ENCODE peak calls at places on chromosomes 2 and 18, in four cellular contexts. One of them, this sample, is unnamed.

GRCh38 chr2:70549962-70550361 is 3.7 kb downstream of the TGFA start:
- DNase-seq in spleen: no peak
- DNase-seq in tibial nerve: no peak
- DNase-seq in sigmoid colon: no peak
- DNase-seq in this sample: no peak

GRCh38 chr2:216535454-216535995 is 36.9 kb downstream of the RPL37A start:
- DNase-seq in sigmoid colon: peak; percentile 82
- DNase-seq in spleen: no peak
- DNase-seq in tibial nerve: peak; percentile 37
- DNase-seq in this sample: no peak

GRCh38 chr2:67880291-67880761 is 182.5 kb downstream of the C1D start:
- DNase-seq in spleen: no peak
- DNase-seq in sigmoid colon: no peak
- DNase-seq in tibial nerve: no peak
- DNase-seq in this sample: no peak

GRCh38 chr2:170972508-170973224 is 43.6 kb downstream of the GORASP2 start:
- DNase-seq in sigmoid colon: no peak
- DNase-seq in spleen: no peak
- DNase-seq in tibial nerve: no peak
- DNase-seq in this sample: no peak

GRCh38 chr2:209316141-209316540 is 107.7 kb upstream of the MAP2 start:
- DNase-seq in sigmoid colon: no peak
- DNase-seq in spleen: no peak
- DNase-seq in tibial nerve: no peak
- DNase-seq in this sample: no peak

GRCh38 chr2:225337183-225337582 is 62.3 kb upstream of the NYAP2 start:
- DNase-seq in tibial nerve: no peak
- DNase-seq in sigmoid colon: no peak
- DNase-seq in spleen: no peak
- DNase-seq in this sample: no peak

GRCh38 chr18:73153271-73153670 is 285.5 kb upstream of the NETO1 start:
- DNase-seq in sigmoid colon: no peak
- DNase-seq in spleen: no peak
- DNase-seq in tibial nerve: no peak
- DNase-seq in this sample: no peak

GRCh38 chr2:173226899-173227692 is 127.6 kb upstream of the CDCA7 start:
- DNase-seq in spleen: no peak
- DNase-seq in tibial nerve: no peak
- DNase-seq in sigmoid colon: no peak
- DNase-seq in this sample: no peak

GRCh38 chr2:148568597-148568996 is 76.0 kb upstream of the EPC2 start:
- DNase-seq in sigmoid colon: no peak
- DNase-seq in spleen: no peak
- DNase-seq in tibial nerve: no peak
- DNase-seq in this sample: no peak

GRCh38 chr2:177284531-177284930 is 20.0 kb upstream of the NFE2L2 start:
- DNase-seq in tibial nerve: no peak
- DNase-seq in sigmoid colon: no peak
- DNase-seq in spleen: no peak
- DNase-seq in this sample: no peak

GRCh38 chr2:188965147-188965546 is 9.0 kb upstream of the COL3A1 start:
- DNase-seq in tibial nerve: no peak
- DNase-seq in sigmoid colon: no peak
- DNase-seq in spleen: no peak
- DNase-seq in this sample: no peak

GRCh38 chr2:219747637-219748036 is 120.2 kb downstream of the SLC4A3 start:
- DNase-seq in sigmoid colon: no peak
- DNase-seq in tibial nerve: no peak
- DNase-seq in spleen: no peak
- DNase-seq in this sample: no peak

GRCh38 chr18:62605685-62606084 is 82.9 kb downstream of the ZCCHC2 start:
- DNase-seq in sigmoid colon: no peak
- DNase-seq in tibial nerve: no peak
- DNase-seq in spleen: no peak
- DNase-seq in this sample: no peak

GRCh38 chr2:17976871-17977746 is 98.6 kb downstream of the KCNS3 start:
- DNase-seq in spleen: no peak
- DNase-seq in tibial nerve: no peak
- DNase-seq in sigmoid colon: peak; percentile 86
- DNase-seq in this sample: no peak

GRCh38 chr18:6645246-6645645 is 84.3 kb upstream of the ARHGAP28 start:
- DNase-seq in spleen: no peak
- DNase-seq in sigmoid colon: no peak
- DNase-seq in tibial nerve: no peak
- DNase-seq in this sample: no peak

GRCh38 chr18:25322806-25323205 is 29.2 kb downstream of the ZNF521 start:
- DNase-seq in sigmoid colon: no peak
- DNase-seq in tibial nerve: no peak
- DNase-seq in spleen: no peak
- DNase-seq in this sample: no peak

GRCh38 chr2:127314193-127314988 is 20.4 kb upstream of the ERCC3 start:
- DNase-seq in sigmoid colon: no peak
- DNase-seq in spleen: no peak
- DNase-seq in tibial nerve: no peak
- DNase-seq in this sample: no peak

GRCh38 chr18:58965930-58966662 is 101.4 kb downstream of the ZNF532 start:
- DNase-seq in sigmoid colon: no peak
- DNase-seq in spleen: no peak
- DNase-seq in tibial nerve: no peak
- DNase-seq in this sample: no peak

GRCh38 chr2:1605102-1605501 is 139.2 kb downstream of the PXDN start:
- DNase-seq in sigmoid colon: peak; percentile 72
- DNase-seq in tibial nerve: no peak
- DNase-seq in spleen: peak; percentile 78
- DNase-seq in this sample: no peak

GRCh38 chr2:1656961-1657841 is 87.1 kb downstream of the PXDN start:
- DNase-seq in sigmoid colon: peak; percentile 63
- DNase-seq in spleen: peak; percentile 73
- DNase-seq in tibial nerve: no peak
- DNase-seq in this sample: no peak

GRCh38 chr2:113169002-113169530 is 4.7 kb upstream of the PSD4 start:
- DNase-seq in sigmoid colon: no peak
- DNase-seq in tibial nerve: no peak
- DNase-seq in spleen: peak; percentile 51
- DNase-seq in this sample: no peak

GRCh38 chr18:59514193-59514592 is 155.1 kb upstream of the LMAN1 start:
- DNase-seq in sigmoid colon: peak; percentile 86
- DNase-seq in spleen: no peak
- DNase-seq in tibial nerve: peak; percentile 43
- DNase-seq in this sample: no peak

GRCh38 chr2:240121675-240122074 is 14.4 kb downstream of the COPS9 start:
- DNase-seq in tibial nerve: no peak
- DNase-seq in spleen: peak; percentile 24
- DNase-seq in sigmoid colon: no peak
- DNase-seq in this sample: no peak

GRCh38 chr2:151120016-151120415 is 141.6 kb downstream of the RBM43 start:
- DNase-seq in spleen: no peak
- DNase-seq in sigmoid colon: no peak
- DNase-seq in tibial nerve: no peak
- DNase-seq in this sample: no peak

GRCh38 chr2:237316339-237316738 is 97.6 kb downstream of the COL6A3 start:
- DNase-seq in sigmoid colon: no peak
- DNase-seq in tibial nerve: no peak
- DNase-seq in spleen: no peak
- DNase-seq in this sample: no peak

GRCh38 chr2:206430452-206430851 is 12.9 kb upstream of the ADAM23 start:
- DNase-seq in tibial nerve: no peak
- DNase-seq in sigmoid colon: no peak
- DNase-seq in spleen: no peak
- DNase-seq in this sample: no peak

GRCh38 chr2:215660687-215661086 is 224.8 kb upstream of the FN1 start:
- DNase-seq in spleen: no peak
- DNase-seq in sigmoid colon: no peak
- DNase-seq in tibial nerve: no peak
- DNase-seq in this sample: no peak

GRCh38 chr2:240799183-240799740 is 20.8 kb downstream of the KIF1A start:
- DNase-seq in tibial nerve: peak; percentile 7
- DNase-seq in spleen: no peak
- DNase-seq in sigmoid colon: no peak
- DNase-seq in this sample: no peak

GRCh38 chr2:222939208-222939846 is 78.5 kb downstream of the ACSL3 start:
- DNase-seq in tibial nerve: no peak
- DNase-seq in spleen: no peak
- DNase-seq in sigmoid colon: no peak
- DNase-seq in this sample: no peak

GRCh38 chr18:23173912-23174311 is 38.6 kb downstream of the CABLES1 start:
- DNase-seq in spleen: no peak
- DNase-seq in sigmoid colon: no peak
- DNase-seq in tibial nerve: no peak
- DNase-seq in this sample: no peak

GRCh38 chr2:72000110-72000509 is 147.6 kb downstream of the CYP26B1 start:
- DNase-seq in sigmoid colon: no peak
- DNase-seq in tibial nerve: no peak
- DNase-seq in spleen: no peak
- DNase-seq in this sample: no peak

GRCh38 chr18:36912887-36913286 is 84.0 kb downstream of the KIAA1328 start:
- DNase-seq in tibial nerve: no peak
- DNase-seq in spleen: no peak
- DNase-seq in sigmoid colon: no peak
- DNase-seq in this sample: no peak

GRCh38 chr2:98037666-98038339 is 42.1 kb upstream of the TMEM131 start:
- DNase-seq in sigmoid colon: no peak
- DNase-seq in spleen: no peak
- DNase-seq in tibial nerve: no peak
- DNase-seq in this sample: no peak

GRCh38 chr18:76688724-76689472 is 133.5 kb upstream of the ZNF236 start:
- DNase-seq in tibial nerve: no peak
- DNase-seq in spleen: no peak
- DNase-seq in sigmoid colon: peak; percentile 41
- DNase-seq in this sample: no peak

DNA sequence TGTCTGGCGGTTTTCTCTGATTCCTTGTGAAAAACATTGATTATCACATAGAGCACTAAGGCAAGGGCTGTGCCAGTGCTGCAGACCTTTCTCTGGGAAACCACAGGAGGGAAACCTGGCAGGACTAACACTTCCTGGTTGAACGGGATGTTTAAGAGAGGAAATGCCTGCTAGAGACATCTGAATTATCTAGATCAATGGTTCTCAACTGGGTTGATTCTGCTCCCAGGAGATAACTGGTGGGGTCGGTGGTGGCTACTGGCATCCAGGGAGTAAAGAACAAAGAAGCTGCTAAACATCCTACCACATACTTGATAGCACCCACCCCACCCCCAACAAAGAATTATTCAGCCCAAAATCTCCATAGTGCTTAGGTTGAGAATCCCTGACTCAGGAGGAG is 37.5 kb downstream of the DDX18 start:
- DNase-seq in spleen: no peak
- DNase-seq in tibial nerve: no peak
- DNase-seq in sigmoid colon: no peak
- DNase-seq in this sample: no peak
- H3K4me1 ChIP-seq in spleen: no peaks in the 10 kb centered on the region
- H3K4me1 ChIP-seq in tibial nerve: no peaks in the 10 kb centered on the region
- H3K4me1 ChIP-seq in sigmoid colon: no peaks in the 10 kb centered on the region
- H3K4me1 ChIP-seq in this sample: no peaks in the 10 kb centered on the region

GRCh38 chr2:10303174-10303633 is 500 bp downstream of the HPCAL1 start:
- DNase-seq in spleen: no peak
- DNase-seq in tibial nerve: no peak
- DNase-seq in sigmoid colon: no peak
- DNase-seq in this sample: no peak

GRCh38 chr2:10302479-10303173 is at the start of gene HPCAL1:
- DNase-seq in sigmoid colon: peak; percentile 93
- DNase-seq in tibial nerve: peak; percentile 66
- DNase-seq in spleen: peak; percentile 99
- DNase-seq in this sample: peak; percentile 49

GRCh38 chr2:10300328-10300920 is 2.3 kb upstream of the HPCAL1 start:
- DNase-seq in sigmoid colon: no peak
- DNase-seq in tibial nerve: no peak
- DNase-seq in spleen: no peak
- DNase-seq in this sample: no peak

GRCh38 chr2:10301946-10302478 is 692 bp upstream of the HPCAL1 start:
- DNase-seq in sigmoid colon: no peak
- DNase-seq in spleen: no peak
- DNase-seq in tibial nerve: no peak
- DNase-seq in this sample: no peak

DNA sequence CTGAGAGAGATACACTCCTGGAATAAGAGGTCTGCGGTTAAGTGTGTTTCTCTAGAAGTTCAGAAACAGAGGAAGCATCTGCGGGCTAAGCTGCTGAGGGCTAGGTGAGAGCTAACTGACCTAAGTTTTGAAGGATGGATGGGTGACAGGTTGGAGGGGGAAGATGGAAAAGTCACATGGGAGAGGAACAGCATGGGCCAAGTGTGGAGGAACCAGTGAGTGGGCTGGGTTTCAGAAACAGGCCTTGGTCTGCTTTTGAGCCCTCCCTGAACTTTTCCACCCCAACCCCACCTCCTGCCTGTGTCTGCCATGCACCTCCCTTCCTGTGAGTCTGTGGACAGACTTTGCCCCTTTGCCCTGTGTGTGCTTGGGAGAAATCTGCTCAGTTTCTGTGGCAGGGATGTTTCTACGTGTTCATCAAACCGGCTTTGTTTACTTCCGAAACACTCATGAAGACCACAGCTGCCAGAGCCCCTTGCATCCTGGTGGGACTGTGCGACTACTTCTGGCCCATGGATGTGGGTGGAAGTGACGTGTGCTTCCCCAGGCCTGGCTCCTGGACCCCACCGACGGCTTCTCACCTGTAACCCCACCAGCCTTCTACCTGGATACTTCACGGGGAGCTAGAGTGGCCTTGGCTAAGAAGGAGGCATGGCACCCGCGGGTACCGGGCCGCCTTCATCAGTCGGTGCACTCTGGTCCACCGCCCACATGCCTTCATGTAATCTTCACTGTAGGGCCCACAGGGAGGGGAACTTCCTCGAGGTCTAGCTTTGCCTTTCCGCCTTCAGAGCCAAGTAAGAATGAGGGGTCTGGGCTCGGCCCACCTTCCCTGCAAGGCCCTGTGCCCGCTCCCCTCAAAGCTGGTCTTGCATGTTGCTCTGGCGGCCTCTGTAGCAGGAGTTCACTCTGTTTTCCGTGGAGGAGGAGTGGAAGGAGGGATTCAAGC is 1.4 kb upstream of the HPCAL1 start:
- DNase-seq in tibial nerve: no peak
- DNase-seq in spleen: peak; percentile 82
- DNase-seq in sigmoid colon: no peak
- DNase-seq in this sample: no peak
- TF ChIP-seq POLR2A in tibial nerve: no peak
- TF ChIP-seq POLR2A in spleen: no peak
- TF ChIP-seq POLR2A in sigmoid colon: no peak
- TF ChIP-seq POLR2A in this sample: no peak

GRCh38 chr2:86193901-86194567 is 1.2 kb downstream of the IMMT start:
- DNase-seq in spleen: no peak
- DNase-seq in tibial nerve: no peak
- DNase-seq in sigmoid colon: no peak
- DNase-seq in this sample: no peak
- H3K4me1 ChIP-seq in spleen: peaks cover 70% of the 10 kb centered on the region
- H3K4me1 ChIP-seq in tibial nerve: no peaks in the 10 kb centered on the region
- H3K4me1 ChIP-seq in sigmoid colon: no peaks in the 10 kb centered on the region
- H3K4me1 ChIP-seq in this sample: peaks cover 17% of the 10 kb centered on the region

DNA sequence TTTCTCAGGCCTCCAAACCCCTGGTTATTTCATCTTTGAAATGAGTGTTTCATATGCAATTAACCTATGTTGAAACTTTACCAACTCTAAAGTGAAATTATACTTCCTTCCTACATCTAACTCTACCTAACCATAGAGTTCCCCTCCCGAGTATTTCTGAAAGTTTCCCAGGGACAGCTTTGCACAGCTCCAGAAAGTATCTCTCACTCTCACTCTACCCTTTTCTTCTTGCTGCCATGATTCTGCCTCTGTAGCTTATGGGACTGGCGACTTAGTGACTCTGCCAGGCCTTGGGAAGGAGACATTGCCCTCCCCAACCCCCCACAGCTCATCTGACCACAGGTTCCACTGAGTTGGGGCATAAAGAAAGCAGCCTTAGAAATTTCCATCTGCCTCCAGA is 107.9 kb downstream of the B3GNT2 start:
- DNase-seq in spleen: no peak
- DNase-seq in sigmoid colon: no peak
- DNase-seq in tibial nerve: no peak
- DNase-seq in this sample: no peak
- TF ChIP-seq POLR2A in spleen: no peak
- TF ChIP-seq POLR2A in sigmoid colon: no peak
- TF ChIP-seq POLR2A in tibial nerve: no peak
- TF ChIP-seq POLR2A in this sample: no peak

This sample was measured in esophagus squamous epithelium.